ENCODE peak calls at places on chromosomes 4 and X, in nine cellular contexts. K, I, N, A, Q, V, X, U and H are unnamed samples.

GRCh38 chr4:24601121-24601520 is 16.8 kb upstream of the DHX15 start:
- DNase-seq in Q (no peak), I (no peak), K (no peak), N (no peak), U (no peak), V (no peak), A (no peak), X (no peak), H (peak; percentile 13)

GRCh38 chr4:5708171-5708828 is at the start of gene EVC2:
- DNase-seq in Q (no peak), N (peak; percentile 79), A (peak; percentile 72), U (no peak), V (peak; percentile 18), K (peak; percentile 67), X (peak; percentile 80), I (peak; percentile 53), H (no peak)

GRCh38 chrX:120253784-120254183 is 3.2 kb downstream of the ZBTB33 start:
- DNase-seq in V (no peak), X (no peak), I (no peak), Q (no peak), U (no peak), A (no peak), K (no peak), N (no peak), H (no peak)

GRCh38 chr4:162793571-162793970 is 373.1 kb downstream of the NAF1 start:
- DNase-seq in K (no peak), V (no peak), I (no peak), Q (no peak), U (no peak), X (peak; percentile 89), N (no peak), A (peak; percentile 38), H (no peak)

GRCh38 chr4:10099521-10100325 is 16.9 kb downstream of the WDR1 start:
- DNase-seq in K (no peak), V (peak; percentile 33), X (no peak), U (no peak), A (no peak), Q (no peak), I (no peak), N (no peak), H (no peak)

GRCh38 chrX:126551725-126552312 is 795 bp downstream of the DCAF12L1 start:
- DNase-seq in V (no peak), K (no peak), X (no peak), Q (no peak), U (no peak), A (no peak), I (no peak), N (no peak), H (no peak)

GRCh38 chr4:79298027-79298426 is 27.8 kb downstream of the NAA11 start:
- DNase-seq in V (no peak), K (no peak), I (no peak), N (no peak), Q (peak; percentile 2), U (no peak), X (no peak), A (no peak), H (no peak)

GRCh38 chrX:93422693-93423092 is 250.7 kb downstream of the NAP1L3 start:
- DNase-seq in K (no peak), U (no peak), Q (peak; percentile 37), X (peak; percentile 4), A (no peak), V (no peak), N (no peak), I (no peak), H (no peak)

GRCh38 chr4:76235407-76235806 is 16.1 kb upstream of the FAM47E start:
- DNase-seq in I (no peak), X (no peak), Q (no peak), N (no peak), A (no peak), U (no peak), K (no peak), V (no peak), H (no peak)

GRCh38 chrX:41984628-41985027 is 61.3 kb upstream of the CASK start:
- DNase-seq in X (no peak), K (no peak), A (no peak), N (no peak), V (no peak), Q (no peak), U (no peak), I (no peak), H (peak; percentile 48)

GRCh38 chrX:120137439-120137838 is 21.0 kb upstream of the RHOXF2 start:
- DNase-seq in A (no peak), X (no peak), Q (no peak), N (no peak), V (no peak), I (no peak), U (no peak), K (no peak), H (no peak)

GRCh38 chr4:118969359-118969758 is 80.7 kb downstream of the SYNPO2 start:
- DNase-seq in I (peak; percentile 35), K (no peak), Q (peak; percentile 70), N (no peak), A (peak; percentile 66), V (no peak), X (peak; percentile 80), U (peak; percentile 68), H (peak; percentile 37)

GRCh38 chrX:38175140-38175539 is 45.5 kb downstream of the SRPX start:
- DNase-seq in I (no peak), K (no peak), X (no peak), V (no peak), N (no peak), U (no peak), A (no peak), Q (peak; percentile 43), H (peak; percentile 56)

GRCh38 chr4:46819095-46819494 is 90.0 kb downstream of the COX7B2 start:
- DNase-seq in K (no peak), X (no peak), I (no peak), U (no peak), V (no peak), N (no peak), A (no peak), Q (no peak), H (no peak)

GRCh38 chr4:32748498-32748897 is 2028.3 kb downstream of the PCDH7 start:
- DNase-seq in U (no peak), K (no peak), A (no peak), X (no peak), N (no peak), Q (no peak), I (no peak), V (no peak), H (no peak)

GRCh38 chr4:32748061-32748460 is 2027.9 kb downstream of the PCDH7 start:
- DNase-seq in Q (no peak), X (no peak), U (no peak), N (no peak), V (no peak), K (no peak), A (no peak), I (no peak), H (no peak)

DNA sequence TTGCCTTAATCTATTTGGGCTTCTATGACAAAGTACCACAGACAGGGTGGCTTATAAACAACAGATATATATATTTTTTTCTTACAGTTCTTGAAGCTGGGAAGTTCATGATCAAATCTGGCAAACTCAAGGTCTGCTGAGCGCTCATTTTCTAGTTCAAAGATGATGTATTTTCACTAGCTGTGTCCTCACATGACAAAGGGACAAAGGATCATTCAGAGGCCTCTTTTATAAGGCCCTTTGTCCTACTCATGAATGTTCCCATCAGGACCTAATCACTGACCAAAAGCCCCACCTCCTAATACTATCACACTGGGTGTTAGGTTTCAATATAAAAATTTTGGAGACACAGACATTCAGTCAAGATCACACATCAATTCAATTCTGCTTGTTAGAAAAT is 2025.2 kb downstream of the PCDH7 start:
- DNase-seq in Q (no peak), X (no peak), A (no peak), U (no peak), K (no peak), I (no peak), N (no peak), V (no peak), H (no peak)
- TF ChIP-seq CTCF in Q (no peak), X (no peak), A (no peak), U (no peak), K (no peak), I (no peak), N (no peak), V (no peak), H (no peak)

GRCh38 chr4:189436207-189436606 is 504.5 kb upstream of the FRG1 start:
- DNase-seq in U (no peak), I (no peak), N (no peak), K (no peak), X (no peak), V (no peak), A (no peak), Q (no peak), H (no peak)
- TF ChIP-seq CTCF in U (no peak), I (no peak), N (peak; percentile 13), K (no peak), X (no peak), V (no peak), A (no peak), Q (peak; percentile 22), H (no peak)

GRCh38 chrX:40267334-40268118 is 169.8 kb upstream of the BCOR start:
- DNase-seq in U (no peak), V (no peak), A (no peak), K (no peak), N (peak; percentile 39), Q (peak; percentile 92), I (peak; percentile 12), X (no peak), H (no peak)

GRCh38 chrX:40268126-40268525 is 170.4 kb upstream of the BCOR start:
- DNase-seq in K (no peak), Q (no peak), V (no peak), N (no peak), X (no peak), U (no peak), I (no peak), A (peak; percentile 53), H (no peak)

GRCh38 chrX:40262641-40263560 is 165.1 kb upstream of the BCOR start:
- DNase-seq in U (no peak), Q (no peak), N (no peak), A (peak; percentile 72), I (no peak), X (peak; percentile 69), V (no peak), K (peak; percentile 39), H (peak; percentile 47)

GRCh38 chrX:40261955-40262596 is 164.3 kb upstream of the BCOR start:
- DNase-seq in A (no peak), N (no peak), Q (no peak), V (no peak), K (peak; percentile 50), I (no peak), U (no peak), X (peak; percentile 87), H (no peak)

GRCh38 chrX:40266490-40267333 is 169.0 kb upstream of the BCOR start:
- DNase-seq in U (no peak), V (peak; percentile 56), I (peak; percentile 26), X (peak; percentile 74), Q (peak; percentile 82), A (peak; percentile 59), K (peak; percentile 66), N (peak; percentile 59), H (peak; percentile 75)
- TF ChIP-seq CTCF in U (peak; percentile 32), V (peak; percentile 67), I (peak; percentile 57), X (peak; percentile 68), Q (peak; percentile 47), A (peak; percentile 67), K (peak; percentile 16), N (peak; percentile 61), H (peak; percentile 47)

DNA sequence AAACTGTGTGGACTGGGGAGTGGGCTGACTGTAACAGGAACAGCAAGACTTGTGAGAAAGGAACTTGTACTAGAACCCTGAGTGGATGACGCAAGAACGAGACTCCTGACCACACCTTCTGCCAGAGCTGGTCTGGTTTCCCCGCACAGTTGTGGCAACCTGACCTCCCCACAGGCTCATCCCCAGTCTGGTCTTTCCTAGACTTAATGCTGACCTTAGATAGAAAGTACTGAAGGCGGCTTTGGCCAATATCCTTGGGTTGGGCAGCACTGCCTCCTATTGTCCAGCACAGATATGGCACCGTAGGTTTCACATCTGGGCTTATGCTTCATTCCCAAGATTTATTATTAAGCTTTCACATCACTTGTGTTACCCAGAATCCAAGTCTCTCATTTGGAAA is 137.8 kb upstream of the FRG1 start:
- DNase-seq in V (no peak), I (no peak), N (no peak), A (no peak), Q (peak; percentile 49), K (no peak), X (no peak), U (no peak), H (no peak)
- TF ChIP-seq CTCF in V (no peak), I (no peak), N (no peak), A (no peak), Q (peak; percentile 56), K (no peak), X (no peak), U (no peak), H (no peak)